ENCODE peak calls at places on chromosomes 12 and 14, in five cellular contexts. One of them, this sample, is unnamed.

GRCh38 chr12:65937181-65937641 is 112.9 kb downstream of the HMGA2 start:
- DNase-seq in activated naive CD4-positive, alpha-beta T cell treated with Interleukin-2 at 50 U/mL for 16 hours: no peak
- DNase-seq in mucosa of gallbladder: no peak
- DNase-seq in NCI-H69: no peak
- DNase-seq in NCI-H774: no peak
- DNase-seq in this sample: no peak

GRCh38 chr12:124561231-124561630 is 6.2 kb downstream of the NCOR2 start:
- DNase-seq in NCI-H69: no peak
- DNase-seq in NCI-H774: no peak
- DNase-seq in activated naive CD4-positive, alpha-beta T cell treated with Interleukin-2 at 50 U/mL for 16 hours: no peak
- DNase-seq in mucosa of gallbladder: no peak
- DNase-seq in this sample: no peak

GRCh38 chr12:14263742-14264141 is 101.7 kb upstream of the ATF7IP start:
- DNase-seq in mucosa of gallbladder: no peak
- DNase-seq in NCI-H69: peak
- DNase-seq in NCI-H774: no peak
- DNase-seq in activated naive CD4-positive, alpha-beta T cell treated with Interleukin-2 at 50 U/mL for 16 hours: no peak
- DNase-seq in this sample: no peak

GRCh38 chr12:98137278-98137677 is 378.1 kb upstream of the TMPO start:
- DNase-seq in activated naive CD4-positive, alpha-beta T cell treated with Interleukin-2 at 50 U/mL for 16 hours: no peak
- DNase-seq in mucosa of gallbladder: no peak
- DNase-seq in NCI-H69: peak
- DNase-seq in NCI-H774: no peak
- DNase-seq in this sample: peak

GRCh38 chr12:42296503-42297109 is 29.3 kb downstream of the ZCRB1 start:
- DNase-seq in activated naive CD4-positive, alpha-beta T cell treated with Interleukin-2 at 50 U/mL for 16 hours: no peak
- DNase-seq in mucosa of gallbladder: no peak
- DNase-seq in NCI-H774: no peak
- DNase-seq in NCI-H69: peak
- DNase-seq in this sample: no peak

GRCh38 chr14:21735639-21736307 is 62.2 kb upstream of the OR4E1 start:
- DNase-seq in mucosa of gallbladder: no peak
- DNase-seq in activated naive CD4-positive, alpha-beta T cell treated with Interleukin-2 at 50 U/mL for 16 hours: no peak
- DNase-seq in NCI-H69: no peak
- DNase-seq in NCI-H774: no peak
- DNase-seq in this sample: no peak

GRCh38 chr12:109875572-109876131 is 4.7 kb downstream of the GLTP start:
- DNase-seq in mucosa of gallbladder: no peak
- DNase-seq in NCI-H774: no peak
- DNase-seq in NCI-H69: peak
- DNase-seq in activated naive CD4-positive, alpha-beta T cell treated with Interleukin-2 at 50 U/mL for 16 hours: no peak
- DNase-seq in this sample: peak

GRCh38 chr12:51023625-51024395 is 2.4 kb downstream of the SLC11A2 start:
- DNase-seq in mucosa of gallbladder: no peak
- DNase-seq in NCI-H69: peak
- DNase-seq in NCI-H774: no peak
- DNase-seq in activated naive CD4-positive, alpha-beta T cell treated with Interleukin-2 at 50 U/mL for 16 hours: no peak
- DNase-seq in this sample: no peak

GRCh38 chr12:22874151-22874550 is 249.2 kb downstream of the ETNK1 start:
- DNase-seq in activated naive CD4-positive, alpha-beta T cell treated with Interleukin-2 at 50 U/mL for 16 hours: no peak
- DNase-seq in mucosa of gallbladder: no peak
- DNase-seq in NCI-H774: no peak
- DNase-seq in NCI-H69: no peak
- DNase-seq in this sample: no peak

GRCh38 chr12:27334721-27335082 is 2.1 kb downstream of the BMAL2 start:
- DNase-seq in mucosa of gallbladder: no peak
- DNase-seq in NCI-H69: no peak
- DNase-seq in activated naive CD4-positive, alpha-beta T cell treated with Interleukin-2 at 50 U/mL for 16 hours: no peak
- DNase-seq in NCI-H774: no peak
- DNase-seq in this sample: no peak

GRCh38 chr12:96368233-96368632 is 32.0 kb downstream of the CDK17 start:
- DNase-seq in NCI-H69: peak
- DNase-seq in NCI-H774: peak
- DNase-seq in mucosa of gallbladder: peak
- DNase-seq in activated naive CD4-positive, alpha-beta T cell treated with Interleukin-2 at 50 U/mL for 16 hours: no peak
- DNase-seq in this sample: peak

GRCh38 chr12:47033081-47033480 is 46.3 kb upstream of the PCED1B start:
- DNase-seq in NCI-H774: no peak
- DNase-seq in NCI-H69: peak
- DNase-seq in mucosa of gallbladder: peak
- DNase-seq in activated naive CD4-positive, alpha-beta T cell treated with Interleukin-2 at 50 U/mL for 16 hours: no peak
- DNase-seq in this sample: no peak

GRCh38 chr14:77421241-77421640 is 2.1 kb downstream of the NOXRED1 start:
- DNase-seq in NCI-H69: no peak
- DNase-seq in activated naive CD4-positive, alpha-beta T cell treated with Interleukin-2 at 50 U/mL for 16 hours: no peak
- DNase-seq in mucosa of gallbladder: no peak
- DNase-seq in NCI-H774: no peak
- DNase-seq in this sample: no peak

GRCh38 chr12:18747960-18748359 is 10.0 kb downstream of the CAPZA3 start:
- DNase-seq in mucosa of gallbladder: no peak
- DNase-seq in activated naive CD4-positive, alpha-beta T cell treated with Interleukin-2 at 50 U/mL for 16 hours: no peak
- DNase-seq in NCI-H774: no peak
- DNase-seq in NCI-H69: no peak
- DNase-seq in this sample: no peak

GRCh38 chr12:102322254-102322653 is 124.6 kb upstream of the PMCH start:
- DNase-seq in activated naive CD4-positive, alpha-beta T cell treated with Interleukin-2 at 50 U/mL for 16 hours: no peak
- DNase-seq in NCI-H774: no peak
- DNase-seq in mucosa of gallbladder: no peak
- DNase-seq in NCI-H69: no peak
- DNase-seq in this sample: no peak

GRCh38 chr12:2615665-2616387 is 178.9 kb upstream of the FKBP4 start:
- DNase-seq in mucosa of gallbladder: no peak
- DNase-seq in activated naive CD4-positive, alpha-beta T cell treated with Interleukin-2 at 50 U/mL for 16 hours: no peak
- DNase-seq in NCI-H774: no peak
- DNase-seq in NCI-H69: no peak
- DNase-seq in this sample: no peak

GRCh38 chr14:104750658-104751057 is 2.3 kb upstream of the SIVA1 start:
- DNase-seq in NCI-H774: no peak
- DNase-seq in activated naive CD4-positive, alpha-beta T cell treated with Interleukin-2 at 50 U/mL for 16 hours: no peak
- DNase-seq in mucosa of gallbladder: no peak
- DNase-seq in NCI-H69: no peak
- DNase-seq in this sample: no peak

GRCh38 chr12:5437122-5437521 is 5.2 kb downstream of the NTF3 start:
- DNase-seq in mucosa of gallbladder: no peak
- DNase-seq in NCI-H69: no peak
- DNase-seq in activated naive CD4-positive, alpha-beta T cell treated with Interleukin-2 at 50 U/mL for 16 hours: no peak
- DNase-seq in NCI-H774: no peak
- DNase-seq in this sample: no peak

GRCh38 chr14:105894125-105894977 is 368.0 kb downstream of the TMEM121 start:
- DNase-seq in activated naive CD4-positive, alpha-beta T cell treated with Interleukin-2 at 50 U/mL for 16 hours: no peak
- DNase-seq in NCI-H69: no peak
- DNase-seq in NCI-H774: no peak
- DNase-seq in mucosa of gallbladder: no peak
- DNase-seq in this sample: no peak

GRCh38 chr12:53454710-53455109 is 2.8 kb downstream of the PCBP2 start:
- DNase-seq in mucosa of gallbladder: no peak
- DNase-seq in NCI-H69: peak
- DNase-seq in NCI-H774: no peak
- DNase-seq in activated naive CD4-positive, alpha-beta T cell treated with Interleukin-2 at 50 U/mL for 16 hours: no peak
- DNase-seq in this sample: no peak

GRCh38 chr14:48008646-48009045 is 333.2 kb upstream of the MDGA2 start:
- DNase-seq in NCI-H774: no peak
- DNase-seq in NCI-H69: peak
- DNase-seq in activated naive CD4-positive, alpha-beta T cell treated with Interleukin-2 at 50 U/mL for 16 hours: no peak
- DNase-seq in mucosa of gallbladder: no peak
- DNase-seq in this sample: no peak

GRCh38 chr12:93614917-93615596 is 42.6 kb downstream of the SOCS2 start:
- DNase-seq in mucosa of gallbladder: no peak
- DNase-seq in NCI-H69: no peak
- DNase-seq in activated naive CD4-positive, alpha-beta T cell treated with Interleukin-2 at 50 U/mL for 16 hours: no peak
- DNase-seq in NCI-H774: no peak
- DNase-seq in this sample: no peak

GRCh38 chr14:20802341-20803084 is at the start of gene RNASE1:
- DNase-seq in mucosa of gallbladder: peak
- DNase-seq in NCI-H774: no peak
- DNase-seq in activated naive CD4-positive, alpha-beta T cell treated with Interleukin-2 at 50 U/mL for 16 hours: no peak
- DNase-seq in NCI-H69: no peak
- DNase-seq in this sample: no peak

GRCh38 chr12:122473543-122474323 is 27.0 kb downstream of the ZCCHC8 start:
- DNase-seq in mucosa of gallbladder: no peak
- DNase-seq in activated naive CD4-positive, alpha-beta T cell treated with Interleukin-2 at 50 U/mL for 16 hours: peak
- DNase-seq in NCI-H774: no peak
- DNase-seq in NCI-H69: no peak
- DNase-seq in this sample: no peak

GRCh38 chr12:58648151-58648550 is 272.2 kb downstream of the LRIG3 start:
- DNase-seq in activated naive CD4-positive, alpha-beta T cell treated with Interleukin-2 at 50 U/mL for 16 hours: no peak
- DNase-seq in NCI-H774: no peak
- DNase-seq in mucosa of gallbladder: no peak
- DNase-seq in NCI-H69: no peak
- DNase-seq in this sample: no peak

GRCh38 chr12:110550981-110551380 is 32.1 kb downstream of the PPTC7 start:
- DNase-seq in mucosa of gallbladder: no peak
- DNase-seq in NCI-H774: no peak
- DNase-seq in NCI-H69: no peak
- DNase-seq in activated naive CD4-positive, alpha-beta T cell treated with Interleukin-2 at 50 U/mL for 16 hours: no peak
- DNase-seq in this sample: no peak

GRCh38 chr12:47798481-47798948 is 21.2 kb downstream of the HDAC7 start:
- DNase-seq in NCI-H69: no peak
- DNase-seq in NCI-H774: no peak
- DNase-seq in activated naive CD4-positive, alpha-beta T cell treated with Interleukin-2 at 50 U/mL for 16 hours: no peak
- DNase-seq in mucosa of gallbladder: no peak
- DNase-seq in this sample: no peak